ENCODE peak calls at places on chromosomes 16 and 17, in five cellular contexts. R is astrocyte of the spinal cord; A is CD8-positive, alpha-beta T cell; H is B cell; P is neural progenitor cell. V is an unnamed sample.
A peak's percentile ranks its signal among the peaks of the same experiment; 100 is the strongest.

GRCh38 chr16:25628766-25629165 is 63.0 kb upstream of the HS3ST4 start:
- DNase-seq in A (no peak), H (no peak), R (no peak), P (no peak), V (no peak)

GRCh38 chr17:58640202-58640601 is 51.6 kb downstream of the TEX14 start:
- DNase-seq in P (no peak), R (no peak), H (no peak), A (no peak), V (no peak)

GRCh38 chr16:27476240-27476639 is 73.5 kb downstream of the GTF3C1 start:
- DNase-seq in H (no peak), A (no peak), P (no peak), R (no peak), V (no peak)

GRCh38 chr16:57818377-57819055 is 16.2 kb upstream of the KIFC3 start:
- DNase-seq in H (no peak), A (no peak), R (no peak), P (no peak), V (no peak)

GRCh38 chr17:4802228-4802627 is at the start of gene C17orf114:
- DNase-seq in H (no peak), R (no peak), P (no peak), A (no peak), V (no peak)

GRCh38 chr16:80899804-80900592 is 95.6 kb upstream of the CDYL2 start:
- DNase-seq in P (no peak), H (no peak), R (peak; percentile 94), A (no peak), V (no peak)

GRCh38 chr17:42112552-42113176 is at the start of gene DHX58:
- DNase-seq in R (peak; percentile 64), A (peak; percentile 72), P (no peak), H (peak; percentile 91), V (peak; percentile 95)

GRCh38 chr16:79278506-79278905 is 322.0 kb downstream of the MAF start:
- DNase-seq in A (peak; percentile 47), R (no peak), P (no peak), H (no peak), V (no peak)

GRCh38 chr16:53061701-53062159 is 6.9 kb downstream of the CHD9 start:
- DNase-seq in P (no peak), H (peak; percentile 76), A (peak; percentile 11), R (no peak), V (peak; percentile 67)

GRCh38 chr17:81025756-81026155 is 9.2 kb upstream of the BAIAP2 start:
- DNase-seq in P (no peak), R (no peak), A (no peak), H (peak; percentile 14), V (no peak)

GRCh38 chr16:10992797-10993196 is 48.4 kb downstream of the CLEC16A start:
- DNase-seq in P (no peak), H (no peak), A (no peak), R (peak; percentile 84), V (no peak)

GRCh38 chr17:75078097-75079022 is 9.4 kb upstream of the SLC16A5 start:
- DNase-seq in P (no peak), H (peak; percentile 58), R (peak; percentile 76), A (no peak), V (peak; percentile 76)

GRCh38 chr17:45149669-45150603 is 1.7 kb downstream of the HEXIM1 start:
- DNase-seq in R (peak; percentile 59), H (no peak), A (peak; percentile 33), P (peak; percentile 66), V (no peak)

GRCh38 chr16:84111481-84111880 is 5.3 kb downstream of the MBTPS1 start:
- DNase-seq in A (no peak), P (no peak), H (no peak), R (no peak), V (no peak)

GRCh38 chr17:29592850-29593545 is at the start of gene ANKRD13B:
- DNase-seq in A (peak; percentile 34), R (no peak), H (peak; percentile 73), P (peak; percentile 76), V (peak; percentile 72)

GRCh38 chr17:28346746-28347246 is 10.5 kb downstream of the POLDIP2 start:
- DNase-seq in P (peak; percentile 21), H (no peak), A (no peak), R (no peak), V (no peak)

GRCh38 chr17:379531-380200 is 27.1 kb upstream of the RPH3AL start:
- DNase-seq in R (no peak), A (no peak), H (peak; percentile 18), P (no peak), V (no peak)

GRCh38 chr17:30244853-30245385 is 9.4 kb upstream of the SLC6A4 start:
- DNase-seq in R (peak; percentile 42), H (no peak), A (no peak), P (no peak), V (no peak)

GRCh38 chr17:29581583-29582253 is 7.7 kb downstream of the GIT1 start:
- DNase-seq in H (no peak), R (no peak), P (no peak), A (no peak), V (no peak)

GRCh38 chr16:48353565-48354163 is 31.5 kb downstream of the SIAH1 start:
- DNase-seq in P (peak; percentile 79), H (peak; percentile 78), A (peak; percentile 69), R (peak; percentile 72), V (peak; percentile 73)

GRCh38 chr17:73998246-73999220 is 204.9 kb upstream of the RPL38 start:
- DNase-seq in P (peak; percentile 69), R (no peak), H (peak; percentile 73), A (peak; percentile 69), V (peak; percentile 82)

GRCh38 chr16:12083625-12084024 is 107.1 kb downstream of the SNX29 start:
- DNase-seq in H (no peak), A (peak; percentile 2), P (no peak), R (no peak), V (no peak)

GRCh38 chr16:21685034-21685455 is 21.3 kb downstream of the OTOA start:
- DNase-seq in H (no peak), R (no peak), P (peak; percentile 79), A (no peak), V (no peak)

GRCh38 chr16:80652441-80652840 is 111.6 kb downstream of the DYNLRB2 start:
- DNase-seq in P (no peak), H (no peak), R (no peak), A (no peak), V (no peak)

GRCh38 chr16:47880653-47881052 is 275.1 kb downstream of the ABCC12 start:
- DNase-seq in A (no peak), P (no peak), H (no peak), R (no peak), V (no peak)

GRCh38 chr16:78180349-78180748 is 80.9 kb downstream of the WWOX start:
- DNase-seq in P (no peak), R (no peak), H (no peak), A (no peak), V (no peak)

GRCh38 chr16:1691956-1692355 is 13.9 kb downstream of the JPT2 start:
- DNase-seq in A (no peak), R (peak; percentile 76), P (no peak), H (no peak), V (no peak)

GRCh38 chr17:72297326-72298115 is 176.7 kb downstream of the SOX9 start:
- DNase-seq in A (no peak), R (peak; percentile 37), H (no peak), P (no peak), V (no peak)

GRCh38 chr17:60730273-60730672 is 52.6 kb downstream of the BCAS3 start:
- DNase-seq in R (no peak), H (no peak), P (no peak), A (no peak), V (no peak)

GRCh38 chr16:49589721-49590120 is 216.1 kb downstream of the C16orf78 start:
- DNase-seq in A (no peak), R (no peak), H (no peak), P (peak; percentile 71), V (no peak)

GRCh38 chr16:77157773-77158172 is 33.2 kb upstream of the MON1B start:
- DNase-seq in A (no peak), R (no peak), H (no peak), P (no peak), V (no peak)

GRCh38 chr17:56832446-56832845 is 1.3 kb downstream of the C17orf67 start:
- DNase-seq in P (no peak), A (no peak), R (no peak), H (no peak), V (no peak)

DNA sequence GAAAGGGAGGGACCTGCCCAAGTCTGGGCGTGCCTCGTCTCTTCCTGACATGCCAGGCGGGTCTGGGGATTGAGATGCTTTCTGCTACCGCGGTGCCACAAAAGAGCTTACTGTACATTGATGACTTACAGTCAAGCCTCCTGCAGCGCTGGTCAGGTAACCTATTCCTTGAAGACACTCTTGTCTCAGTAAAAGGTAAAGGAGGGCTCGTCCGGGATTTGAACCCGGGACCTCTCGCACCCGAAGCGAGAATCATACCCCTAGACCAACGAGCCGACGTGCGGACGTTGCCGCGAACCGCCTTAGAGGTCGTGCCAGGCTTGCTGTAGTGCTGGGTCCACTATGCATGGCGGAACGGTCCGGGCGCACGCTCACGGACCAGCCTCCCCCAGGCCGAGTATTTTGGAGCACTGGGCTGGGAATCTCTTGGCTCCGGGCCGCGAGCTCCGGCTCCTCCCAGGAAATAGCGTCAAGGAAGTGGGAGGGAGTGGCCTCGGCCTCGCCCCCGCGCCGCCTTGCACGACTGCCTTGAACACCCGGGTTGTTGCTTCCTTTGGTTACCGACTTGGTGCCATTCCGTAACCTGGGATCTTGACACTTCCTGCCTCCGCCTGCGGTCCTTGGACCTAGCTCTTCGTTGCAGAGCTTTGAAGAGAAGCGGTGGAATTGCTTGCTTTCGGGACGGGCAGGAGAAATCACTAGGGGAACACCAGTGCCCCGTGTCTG is 12.4 kb upstream of the AURKB start:
- DNase-seq in P (peak; percentile 92), A (peak; percentile 91), H (peak; percentile 71), R (peak; percentile 96), V (peak; percentile 71)
- TF ChIP-seq CTCF in P (no peak), A (no peak), H (no peak), R (no peak), V (no peak)

GRCh38 chr16:16861546-16861945 is 482.6 kb downstream of the NPIPA7 start:
- DNase-seq in A (peak; percentile 57), H (peak; percentile 53), R (peak; percentile 19), P (peak; percentile 80), V (peak; percentile 64)
- TF ChIP-seq CTCF in A (peak; percentile 78), H (peak; percentile 81), R (peak; percentile 61), P (peak; percentile 90), V (peak; percentile 80)

DNA sequence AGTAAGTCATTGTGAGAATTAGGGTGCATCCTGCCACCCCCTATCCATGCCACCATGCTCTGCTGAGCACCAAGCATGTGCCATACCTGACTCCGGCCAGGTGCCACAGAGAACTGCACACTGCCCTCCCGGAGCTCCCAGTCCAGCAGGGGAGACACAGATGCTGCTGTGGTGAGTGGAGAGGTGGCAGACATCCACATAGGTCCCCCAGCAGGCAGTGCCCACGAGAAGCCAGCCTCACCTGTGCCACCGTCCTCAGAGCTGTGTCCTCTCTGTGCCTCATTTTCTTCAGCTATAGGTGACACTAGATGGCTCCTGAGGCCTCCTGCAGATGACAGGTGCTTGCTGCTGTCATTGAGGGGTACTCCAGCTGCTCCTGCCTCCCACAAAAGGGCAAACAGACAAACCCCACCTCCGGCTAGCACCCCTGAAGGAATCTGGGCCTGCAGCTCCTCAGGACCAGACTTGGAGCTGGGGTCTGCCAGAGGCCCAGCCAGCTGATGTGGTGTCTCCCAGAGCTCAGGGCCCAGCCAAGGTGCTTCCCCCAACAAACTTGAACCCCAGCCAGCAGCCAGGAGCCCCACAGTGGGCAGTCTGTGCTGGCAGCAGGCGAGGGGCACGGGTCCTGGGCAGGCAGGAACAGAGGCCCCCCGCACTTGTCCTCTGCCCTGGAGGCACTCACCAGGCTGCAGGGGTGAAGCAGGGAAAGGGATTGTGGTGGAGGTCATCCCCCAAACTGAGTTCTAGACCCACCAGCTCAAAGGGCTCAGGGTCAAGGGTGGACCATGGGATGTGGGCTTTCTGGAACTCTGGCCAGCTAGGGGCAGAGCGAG is 17.1 kb downstream of the FOXJ1 start:
- DNase-seq in P (no peak), H (no peak), A (no peak), R (no peak), V (peak; percentile 24)
- TF ChIP-seq CTCF in P (no peak), H (no peak), A (no peak), R (no peak), V (peak; percentile 12)

GRCh38 chr17:39261286-39261685 is 35.5 kb upstream of the STAC2 start:
- DNase-seq in P (peak; percentile 60), A (peak; percentile 20), H (no peak), R (no peak), V (no peak)
- TF ChIP-seq CTCF in P (peak; percentile 57), A (peak; percentile 27), H (peak; percentile 35), R (peak; percentile 21), V (peak; percentile 54)

V was measured in GM13977.